ENCODE peak calls at places on chromosome 13, in nine cellular contexts. One of them, this sample, is unnamed.

GRCh38 chr13:24196593-24197197 is 36.2 kb downstream of the SPATA13 start:
- DNase-seq in stomach: no peak
- DNase-seq in adrenal gland: no peak
- DNase-seq in CD4-positive, alpha-beta memory T cell: no peak
- DNase-seq in colonic mucosa: no peak
- DNase-seq in mesendoderm: no peak
- DNase-seq in MM.1S: no peak
- DNase-seq in BE2C: no peak
- DNase-seq in cardiac muscle cell: no peak
- DNase-seq in this sample: no peak

GRCh38 chr13:24709186-24709913 is 29.1 kb downstream of the ATP12A start:
- DNase-seq in stomach: peak; percentile 27
- DNase-seq in adrenal gland: no peak
- DNase-seq in CD4-positive, alpha-beta memory T cell: peak; percentile 69
- DNase-seq in colonic mucosa: no peak
- DNase-seq in mesendoderm: no peak
- DNase-seq in MM.1S: peak; percentile 36
- DNase-seq in BE2C: no peak
- DNase-seq in cardiac muscle cell: no peak
- DNase-seq in this sample: peak; percentile 6

GRCh38 chr13:105804561-105805190 is 730.8 kb downstream of the EFNB2 start:
- DNase-seq in stomach: no peak
- DNase-seq in adrenal gland: no peak
- DNase-seq in CD4-positive, alpha-beta memory T cell: no peak
- DNase-seq in colonic mucosa: no peak
- DNase-seq in mesendoderm: no peak
- DNase-seq in MM.1S: no peak
- DNase-seq in BE2C: no peak
- DNase-seq in cardiac muscle cell: no peak
- DNase-seq in this sample: no peak

GRCh38 chr13:110616103-110617101 is 1.1 kb downstream of the NAXD start:
- DNase-seq in stomach: peak; percentile 55
- DNase-seq in adrenal gland: peak; percentile 72
- DNase-seq in CD4-positive, alpha-beta memory T cell: peak; percentile 23
- DNase-seq in colonic mucosa: peak; percentile 52
- DNase-seq in mesendoderm: peak; percentile 55
- DNase-seq in MM.1S: peak; percentile 21
- DNase-seq in BE2C: no peak
- DNase-seq in cardiac muscle cell: no peak
- DNase-seq in this sample: peak; percentile 50

GRCh38 chr13:94674609-94675348 is 37.6 kb downstream of the SOX21 start:
- DNase-seq in stomach: peak; percentile 67
- DNase-seq in adrenal gland: peak; percentile 70
- DNase-seq in CD4-positive, alpha-beta memory T cell: peak; percentile 22
- DNase-seq in colonic mucosa: peak; percentile 50
- DNase-seq in mesendoderm: peak; percentile 79
- DNase-seq in MM.1S: peak; percentile 68
- DNase-seq in BE2C: peak; percentile 73
- DNase-seq in cardiac muscle cell: peak; percentile 77
- DNase-seq in this sample: peak; percentile 56

GRCh38 chr13:79282976-79283375 is 123.1 kb downstream of the RBM26 start:
- DNase-seq in stomach: no peak
- DNase-seq in adrenal gland: no peak
- DNase-seq in CD4-positive, alpha-beta memory T cell: no peak
- DNase-seq in colonic mucosa: no peak
- DNase-seq in mesendoderm: no peak
- DNase-seq in MM.1S: no peak
- DNase-seq in BE2C: no peak
- DNase-seq in cardiac muscle cell: no peak
- DNase-seq in this sample: no peak

GRCh38 chr13:109744512-109745051 is 41.8 kb downstream of the IRS2 start:
- DNase-seq in stomach: no peak
- DNase-seq in adrenal gland: peak; percentile 96
- DNase-seq in CD4-positive, alpha-beta memory T cell: no peak
- DNase-seq in colonic mucosa: peak; percentile 80
- DNase-seq in mesendoderm: no peak
- DNase-seq in MM.1S: no peak
- DNase-seq in BE2C: peak; percentile 56
- DNase-seq in cardiac muscle cell: no peak
- DNase-seq in this sample: peak; percentile 20

GRCh38 chr13:84296386-84296785 is 414.1 kb upstream of the SLITRK1 start:
- DNase-seq in stomach: no peak
- DNase-seq in adrenal gland: no peak
- DNase-seq in CD4-positive, alpha-beta memory T cell: no peak
- DNase-seq in colonic mucosa: no peak
- DNase-seq in mesendoderm: peak; percentile 96
- DNase-seq in MM.1S: no peak
- DNase-seq in BE2C: no peak
- DNase-seq in cardiac muscle cell: peak; percentile 1
- DNase-seq in this sample: no peak

GRCh38 chr13:38176664-38177063 is 173.0 kb upstream of the UFM1 start:
- DNase-seq in stomach: no peak
- DNase-seq in adrenal gland: no peak
- DNase-seq in CD4-positive, alpha-beta memory T cell: no peak
- DNase-seq in colonic mucosa: no peak
- DNase-seq in mesendoderm: no peak
- DNase-seq in MM.1S: peak; percentile 36
- DNase-seq in BE2C: no peak
- DNase-seq in cardiac muscle cell: no peak
- DNase-seq in this sample: no peak

GRCh38 chr13:46748300-46748699 is 48.7 kb downstream of the ESD start:
- DNase-seq in stomach: no peak
- DNase-seq in adrenal gland: no peak
- DNase-seq in CD4-positive, alpha-beta memory T cell: no peak
- DNase-seq in colonic mucosa: no peak
- DNase-seq in mesendoderm: peak; percentile 20
- DNase-seq in MM.1S: no peak
- DNase-seq in BE2C: peak; percentile 85
- DNase-seq in cardiac muscle cell: no peak
- DNase-seq in this sample: no peak

GRCh38 chr13:38954291-38954690 is 36.3 kb downstream of the STOML3 start:
- DNase-seq in stomach: no peak
- DNase-seq in adrenal gland: no peak
- DNase-seq in CD4-positive, alpha-beta memory T cell: no peak
- DNase-seq in colonic mucosa: no peak
- DNase-seq in mesendoderm: no peak
- DNase-seq in MM.1S: no peak
- DNase-seq in BE2C: no peak
- DNase-seq in cardiac muscle cell: no peak
- DNase-seq in this sample: no peak

GRCh38 chr13:96426160-96426559 is 336.3 kb downstream of the HS6ST3 start:
- DNase-seq in stomach: no peak
- DNase-seq in adrenal gland: no peak
- DNase-seq in CD4-positive, alpha-beta memory T cell: no peak
- DNase-seq in colonic mucosa: no peak
- DNase-seq in mesendoderm: no peak
- DNase-seq in MM.1S: no peak
- DNase-seq in BE2C: no peak
- DNase-seq in cardiac muscle cell: no peak
- DNase-seq in this sample: no peak

GRCh38 chr13:90547272-90547790 is 800.2 kb upstream of the MIR17HG start:
- DNase-seq in stomach: no peak
- DNase-seq in adrenal gland: no peak
- DNase-seq in CD4-positive, alpha-beta memory T cell: no peak
- DNase-seq in colonic mucosa: no peak
- DNase-seq in mesendoderm: peak; percentile 3
- DNase-seq in MM.1S: no peak
- DNase-seq in BE2C: no peak
- DNase-seq in cardiac muscle cell: no peak
- DNase-seq in this sample: no peak

GRCh38 chr13:64164435-64164834 is 2748.8 kb upstream of the PCDH20 start:
- DNase-seq in stomach: no peak
- DNase-seq in adrenal gland: no peak
- DNase-seq in CD4-positive, alpha-beta memory T cell: no peak
- DNase-seq in colonic mucosa: peak; percentile 14
- DNase-seq in mesendoderm: no peak
- DNase-seq in MM.1S: no peak
- DNase-seq in BE2C: peak; percentile 28
- DNase-seq in cardiac muscle cell: no peak
- DNase-seq in this sample: peak; percentile 12

GRCh38 chr13:70964124-70964523 is 855.9 kb upstream of the KLHL1 start:
- DNase-seq in stomach: no peak
- DNase-seq in adrenal gland: no peak
- DNase-seq in CD4-positive, alpha-beta memory T cell: no peak
- DNase-seq in colonic mucosa: no peak
- DNase-seq in mesendoderm: no peak
- DNase-seq in MM.1S: no peak
- DNase-seq in BE2C: peak; percentile 43
- DNase-seq in cardiac muscle cell: no peak
- DNase-seq in this sample: no peak

GRCh38 chr13:68616600-68617222 is 1386.6 kb upstream of the PCDH9 start:
- DNase-seq in stomach: no peak
- DNase-seq in adrenal gland: no peak
- DNase-seq in CD4-positive, alpha-beta memory T cell: no peak
- DNase-seq in colonic mucosa: no peak
- DNase-seq in mesendoderm: no peak
- DNase-seq in MM.1S: no peak
- DNase-seq in BE2C: no peak
- DNase-seq in cardiac muscle cell: no peak
- DNase-seq in this sample: no peak

GRCh38 chr13:111213964-111214726 is 99.0 kb downstream of the ARHGEF7 start:
- DNase-seq in stomach: no peak
- DNase-seq in adrenal gland: no peak
- DNase-seq in CD4-positive, alpha-beta memory T cell: no peak
- DNase-seq in colonic mucosa: no peak
- DNase-seq in mesendoderm: no peak
- DNase-seq in MM.1S: no peak
- DNase-seq in BE2C: no peak
- DNase-seq in cardiac muscle cell: peak; percentile 28
- DNase-seq in this sample: no peak

GRCh38 chr13:58960909-58961308 is 1202.8 kb downstream of the DIAPH3 start:
- DNase-seq in stomach: no peak
- DNase-seq in adrenal gland: no peak
- DNase-seq in CD4-positive, alpha-beta memory T cell: no peak
- DNase-seq in colonic mucosa: no peak
- DNase-seq in mesendoderm: peak; percentile 46
- DNase-seq in MM.1S: no peak
- DNase-seq in BE2C: no peak
- DNase-seq in cardiac muscle cell: peak; percentile 19
- DNase-seq in this sample: no peak

GRCh38 chr13:49627831-49628652 is at the start of gene ARL11:
- DNase-seq in stomach: peak; percentile 56
- DNase-seq in adrenal gland: peak; percentile 59
- DNase-seq in CD4-positive, alpha-beta memory T cell: no peak
- DNase-seq in colonic mucosa: peak; percentile 79
- DNase-seq in mesendoderm: peak; percentile 88
- DNase-seq in MM.1S: peak; percentile 30
- DNase-seq in BE2C: peak; percentile 22
- DNase-seq in cardiac muscle cell: no peak
- DNase-seq in this sample: peak; percentile 32

GRCh38 chr13:49630580-49630979 is 2.3 kb downstream of the ARL11 start:
- DNase-seq in stomach: no peak
- DNase-seq in adrenal gland: no peak
- DNase-seq in CD4-positive, alpha-beta memory T cell: no peak
- DNase-seq in colonic mucosa: no peak
- DNase-seq in mesendoderm: no peak
- DNase-seq in MM.1S: no peak
- DNase-seq in BE2C: no peak
- DNase-seq in cardiac muscle cell: no peak
- DNase-seq in this sample: no peak

GRCh38 chr13:49629196-49629938 is 1.1 kb downstream of the ARL11 start:
- DNase-seq in stomach: no peak
- DNase-seq in adrenal gland: no peak
- DNase-seq in CD4-positive, alpha-beta memory T cell: no peak
- DNase-seq in colonic mucosa: no peak
- DNase-seq in mesendoderm: no peak
- DNase-seq in MM.1S: no peak
- DNase-seq in BE2C: no peak
- DNase-seq in cardiac muscle cell: no peak
- DNase-seq in this sample: no peak

GRCh38 chr13:49632156-49632555 is 3.8 kb downstream of the ARL11 start:
- DNase-seq in stomach: no peak
- DNase-seq in adrenal gland: no peak
- DNase-seq in CD4-positive, alpha-beta memory T cell: no peak
- DNase-seq in colonic mucosa: no peak
- DNase-seq in mesendoderm: no peak
- DNase-seq in MM.1S: no peak
- DNase-seq in BE2C: no peak
- DNase-seq in cardiac muscle cell: no peak
- DNase-seq in this sample: no peak

GRCh38 chr13:49629947-49630346 is 1.6 kb downstream of the ARL11 start:
- DNase-seq in stomach: no peak
- DNase-seq in adrenal gland: no peak
- DNase-seq in CD4-positive, alpha-beta memory T cell: no peak
- DNase-seq in colonic mucosa: no peak
- DNase-seq in mesendoderm: peak; percentile 34
- DNase-seq in MM.1S: no peak
- DNase-seq in BE2C: no peak
- DNase-seq in cardiac muscle cell: no peak
- DNase-seq in this sample: no peak
- H3K4me1 ChIP-seq in stomach: peaks cover 26% of the 10 kb centered on the region
- H3K4me1 ChIP-seq in adrenal gland: peaks cover 32% of the 10 kb centered on the region
- H3K4me1 ChIP-seq in CD4-positive, alpha-beta memory T cell: peaks cover 9% of the 10 kb centered on the region
- H3K4me1 ChIP-seq in colonic mucosa: peaks cover 3% of the 10 kb centered on the region
- H3K4me1 ChIP-seq in mesendoderm: no peaks in the 10 kb centered on the region
- H3K4me1 ChIP-seq in MM.1S: no peaks in the 10 kb centered on the region
- H3K4me1 ChIP-seq in BE2C: no peaks in the 10 kb centered on the region
- H3K4me1 ChIP-seq in cardiac muscle cell: peaks cover 17% of the 10 kb centered on the region
- H3K4me1 ChIP-seq in this sample: peaks cover 5% of the 10 kb centered on the region

GRCh38 chr13:113650275-113650674 is 7.7 kb downstream of the ATP4B start:
- DNase-seq in stomach: peak; percentile 25
- DNase-seq in adrenal gland: no peak
- DNase-seq in CD4-positive, alpha-beta memory T cell: no peak
- DNase-seq in colonic mucosa: no peak
- DNase-seq in mesendoderm: no peak
- DNase-seq in MM.1S: no peak
- DNase-seq in BE2C: peak; percentile 6
- DNase-seq in cardiac muscle cell: no peak
- DNase-seq in this sample: peak; percentile 5
- H3K4me1 ChIP-seq in stomach: peaks cover 32% of the 10 kb centered on the region
- H3K4me1 ChIP-seq in adrenal gland: peaks cover 14% of the 10 kb centered on the region
- H3K4me1 ChIP-seq in CD4-positive, alpha-beta memory T cell: peaks cover 9% of the 10 kb centered on the region
- H3K4me1 ChIP-seq in colonic mucosa: peaks cover 7% of the 10 kb centered on the region
- H3K4me1 ChIP-seq in mesendoderm: peaks cover 4% of the 10 kb centered on the region
- H3K4me1 ChIP-seq in MM.1S: no peaks in the 10 kb centered on the region
- H3K4me1 ChIP-seq in BE2C: peaks cover 10% of the 10 kb centered on the region
- H3K4me1 ChIP-seq in cardiac muscle cell: no peaks in the 10 kb centered on the region
- H3K4me1 ChIP-seq in this sample: peaks cover 16% of the 10 kb centered on the region

DNA sequence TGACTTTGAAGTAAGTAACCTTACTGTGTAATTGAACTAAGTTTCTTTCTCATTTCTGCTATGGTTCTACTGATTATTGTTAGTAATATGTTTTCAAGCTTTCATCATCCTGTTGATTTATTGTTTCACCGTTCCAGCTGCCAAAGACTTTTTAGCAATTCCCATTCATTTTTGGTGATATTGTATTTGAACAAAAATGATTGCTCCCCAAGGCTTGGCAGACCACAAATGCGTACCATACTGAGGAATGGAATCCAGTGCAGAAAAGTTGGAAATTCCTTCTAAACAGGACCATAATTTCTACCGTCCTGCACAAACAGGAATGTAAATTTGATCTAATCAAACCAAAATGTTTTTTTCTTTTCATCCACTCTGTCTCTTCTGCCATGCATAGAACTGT is 10.7 kb downstream of the EPSTI1 start:
- DNase-seq in stomach: no peak
- DNase-seq in adrenal gland: no peak
- DNase-seq in CD4-positive, alpha-beta memory T cell: no peak
- DNase-seq in colonic mucosa: no peak
- DNase-seq in mesendoderm: no peak
- DNase-seq in MM.1S: no peak
- DNase-seq in BE2C: no peak
- DNase-seq in cardiac muscle cell: no peak
- DNase-seq in this sample: no peak
- H3K4me1 ChIP-seq in stomach: peaks cover 18% of the 10 kb centered on the region
- H3K4me1 ChIP-seq in adrenal gland: peaks cover 39% of the 10 kb centered on the region
- H3K4me1 ChIP-seq in CD4-positive, alpha-beta memory T cell: peaks cover 25% of the 10 kb centered on the region
- H3K4me1 ChIP-seq in colonic mucosa: no peaks in the 10 kb centered on the region
- H3K4me1 ChIP-seq in mesendoderm: peaks cover 6% of the 10 kb centered on the region
- H3K4me1 ChIP-seq in MM.1S: no peaks in the 10 kb centered on the region
- H3K4me1 ChIP-seq in BE2C: no peaks in the 10 kb centered on the region
- H3K4me1 ChIP-seq in cardiac muscle cell: no peaks in the 10 kb centered on the region
- H3K4me1 ChIP-seq in this sample: peaks cover 5% of the 10 kb centered on the region

GRCh38 chr13:98490866-98491265 is 86.0 kb downstream of the STK24 start:
- DNase-seq in stomach: no peak
- DNase-seq in adrenal gland: no peak
- DNase-seq in CD4-positive, alpha-beta memory T cell: no peak
- DNase-seq in colonic mucosa: no peak
- DNase-seq in mesendoderm: no peak
- DNase-seq in MM.1S: no peak
- DNase-seq in BE2C: no peak
- DNase-seq in cardiac muscle cell: no peak
- DNase-seq in this sample: no peak
- H3K4me1 ChIP-seq in stomach: peaks cover 95% of the 10 kb centered on the region
- H3K4me1 ChIP-seq in adrenal gland: peaks cover 20% of the 10 kb centered on the region
- H3K4me1 ChIP-seq in CD4-positive, alpha-beta memory T cell: peaks cover 81% of the 10 kb centered on the region
- H3K4me1 ChIP-seq in colonic mucosa: no peaks in the 10 kb centered on the region
- H3K4me1 ChIP-seq in mesendoderm: no peaks in the 10 kb centered on the region
- H3K4me1 ChIP-seq in MM.1S: peaks cover 44% of the 10 kb centered on the region
- H3K4me1 ChIP-seq in BE2C: peaks cover 38% of the 10 kb centered on the region
- H3K4me1 ChIP-seq in cardiac muscle cell: peaks cover 45% of the 10 kb centered on the region
- H3K4me1 ChIP-seq in this sample: peaks cover 29% of the 10 kb centered on the region